ENCODE peak calls at places on chromosomes 2 and 18, in nine cellular contexts. One of them, this sample, is unnamed.

GRCh38 chr2:239858179-239858578 is 167.0 kb downstream of the NDUFA10 start:
- DNase-seq in NCI-H345: no peak
- DNase-seq in T1000: no peak
- DNase-seq in stimulated activated CD8-positive, alpha-beta memory T cell treated with anti-CD3 and anti-CD28 coated beads, Interleukin-4, amount 100 ng/mL, for 1 hour: no peak
- DNase-seq in tibial nerve: no peak
- DNase-seq in HFFc6: no peak
- DNase-seq in activated T-cell treated with anti-CD3 and anti-CD28 coated beads for 48 hours: no peak
- DNase-seq in left ventricle myocardium superior: no peak
- DNase-seq in myocyte: no peak
- DNase-seq in this sample: no peak

GRCh38 chr2:199470672-199471442 is 13.1 kb upstream of the SATB2 start:
- DNase-seq in NCI-H345: no peak
- DNase-seq in T1000: no peak
- DNase-seq in stimulated activated CD8-positive, alpha-beta memory T cell treated with anti-CD3 and anti-CD28 coated beads, Interleukin-4, amount 100 ng/mL, for 1 hour: no peak
- DNase-seq in tibial nerve: no peak
- DNase-seq in HFFc6: no peak
- DNase-seq in activated T-cell treated with anti-CD3 and anti-CD28 coated beads for 48 hours: no peak
- DNase-seq in left ventricle myocardium superior: no peak
- DNase-seq in myocyte: no peak
- DNase-seq in this sample: no peak

GRCh38 chr2:18309188-18309587 is 251.3 kb downstream of the RDH14 start:
- DNase-seq in NCI-H345: no peak
- DNase-seq in T1000: no peak
- DNase-seq in stimulated activated CD8-positive, alpha-beta memory T cell treated with anti-CD3 and anti-CD28 coated beads, Interleukin-4, amount 100 ng/mL, for 1 hour: no peak
- DNase-seq in tibial nerve: no peak
- DNase-seq in HFFc6: no peak
- DNase-seq in activated T-cell treated with anti-CD3 and anti-CD28 coated beads for 48 hours: no peak
- DNase-seq in left ventricle myocardium superior: no peak
- DNase-seq in myocyte: no peak
- DNase-seq in this sample: no peak

GRCh38 chr18:10404148-10404547 is 50.3 kb upstream of the APCDD1 start:
- DNase-seq in NCI-H345: no peak
- DNase-seq in T1000: no peak
- DNase-seq in stimulated activated CD8-positive, alpha-beta memory T cell treated with anti-CD3 and anti-CD28 coated beads, Interleukin-4, amount 100 ng/mL, for 1 hour: no peak
- DNase-seq in tibial nerve: no peak
- DNase-seq in HFFc6: no peak
- DNase-seq in activated T-cell treated with anti-CD3 and anti-CD28 coated beads for 48 hours: no peak
- DNase-seq in left ventricle myocardium superior: no peak
- DNase-seq in myocyte: no peak
- DNase-seq in this sample: no peak

GRCh38 chr18:74945774-74946545 is 263.0 kb downstream of the PTGR3 start:
- DNase-seq in NCI-H345: no peak
- DNase-seq in T1000: no peak
- DNase-seq in stimulated activated CD8-positive, alpha-beta memory T cell treated with anti-CD3 and anti-CD28 coated beads, Interleukin-4, amount 100 ng/mL, for 1 hour: no peak
- DNase-seq in tibial nerve: no peak
- DNase-seq in HFFc6: peak
- DNase-seq in activated T-cell treated with anti-CD3 and anti-CD28 coated beads for 48 hours: no peak
- DNase-seq in left ventricle myocardium superior: no peak
- DNase-seq in myocyte: peak
- DNase-seq in this sample: no peak

GRCh38 chr2:45000921-45001628 is 8.2 kb downstream of the SIX2 start:
- DNase-seq in NCI-H345: no peak
- DNase-seq in T1000: no peak
- DNase-seq in stimulated activated CD8-positive, alpha-beta memory T cell treated with anti-CD3 and anti-CD28 coated beads, Interleukin-4, amount 100 ng/mL, for 1 hour: no peak
- DNase-seq in tibial nerve: no peak
- DNase-seq in HFFc6: no peak
- DNase-seq in activated T-cell treated with anti-CD3 and anti-CD28 coated beads for 48 hours: no peak
- DNase-seq in left ventricle myocardium superior: no peak
- DNase-seq in myocyte: no peak
- DNase-seq in this sample: no peak

GRCh38 chr2:150472122-150472899 is 15.2 kb downstream of the RND3 start:
- DNase-seq in NCI-H345: no peak
- DNase-seq in T1000: no peak
- DNase-seq in stimulated activated CD8-positive, alpha-beta memory T cell treated with anti-CD3 and anti-CD28 coated beads, Interleukin-4, amount 100 ng/mL, for 1 hour: no peak
- DNase-seq in tibial nerve: peak
- DNase-seq in HFFc6: peak
- DNase-seq in activated T-cell treated with anti-CD3 and anti-CD28 coated beads for 48 hours: no peak
- DNase-seq in left ventricle myocardium superior: peak
- DNase-seq in myocyte: peak
- DNase-seq in this sample: no peak

GRCh38 chr2:239146741-239147181 is 254.1 kb downstream of the HDAC4 start:
- DNase-seq in NCI-H345: no peak
- DNase-seq in T1000: no peak
- DNase-seq in stimulated activated CD8-positive, alpha-beta memory T cell treated with anti-CD3 and anti-CD28 coated beads, Interleukin-4, amount 100 ng/mL, for 1 hour: no peak
- DNase-seq in tibial nerve: no peak
- DNase-seq in HFFc6: no peak
- DNase-seq in activated T-cell treated with anti-CD3 and anti-CD28 coated beads for 48 hours: no peak
- DNase-seq in left ventricle myocardium superior: no peak
- DNase-seq in myocyte: no peak
- DNase-seq in this sample: peak

GRCh38 chr2:239433777-239434396 is 33.1 kb upstream of the HDAC4 start:
- DNase-seq in NCI-H345: no peak
- DNase-seq in T1000: no peak
- DNase-seq in stimulated activated CD8-positive, alpha-beta memory T cell treated with anti-CD3 and anti-CD28 coated beads, Interleukin-4, amount 100 ng/mL, for 1 hour: no peak
- DNase-seq in tibial nerve: no peak
- DNase-seq in HFFc6: peak
- DNase-seq in activated T-cell treated with anti-CD3 and anti-CD28 coated beads for 48 hours: no peak
- DNase-seq in left ventricle myocardium superior: no peak
- DNase-seq in myocyte: no peak
- DNase-seq in this sample: no peak

GRCh38 chr2:48883661-48884060 is 128.1 kb upstream of the LHCGR start:
- DNase-seq in NCI-H345: no peak
- DNase-seq in T1000: no peak
- DNase-seq in stimulated activated CD8-positive, alpha-beta memory T cell treated with anti-CD3 and anti-CD28 coated beads, Interleukin-4, amount 100 ng/mL, for 1 hour: no peak
- DNase-seq in tibial nerve: no peak
- DNase-seq in HFFc6: no peak
- DNase-seq in activated T-cell treated with anti-CD3 and anti-CD28 coated beads for 48 hours: no peak
- DNase-seq in left ventricle myocardium superior: no peak
- DNase-seq in myocyte: no peak
- DNase-seq in this sample: no peak

GRCh38 chr18:75213610-75214009 is 3.0 kb downstream of the TSHZ1 start:
- DNase-seq in NCI-H345: peak
- DNase-seq in T1000: no peak
- DNase-seq in stimulated activated CD8-positive, alpha-beta memory T cell treated with anti-CD3 and anti-CD28 coated beads, Interleukin-4, amount 100 ng/mL, for 1 hour: no peak
- DNase-seq in tibial nerve: no peak
- DNase-seq in HFFc6: peak
- DNase-seq in activated T-cell treated with anti-CD3 and anti-CD28 coated beads for 48 hours: no peak
- DNase-seq in left ventricle myocardium superior: no peak
- DNase-seq in myocyte: no peak
- DNase-seq in this sample: no peak

GRCh38 chr2:7034313-7034712 is 117.1 kb downstream of the RNF144A start:
- DNase-seq in NCI-H345: no peak
- DNase-seq in T1000: no peak
- DNase-seq in stimulated activated CD8-positive, alpha-beta memory T cell treated with anti-CD3 and anti-CD28 coated beads, Interleukin-4, amount 100 ng/mL, for 1 hour: no peak
- DNase-seq in tibial nerve: no peak
- DNase-seq in HFFc6: no peak
- DNase-seq in activated T-cell treated with anti-CD3 and anti-CD28 coated beads for 48 hours: no peak
- DNase-seq in left ventricle myocardium superior: peak
- DNase-seq in myocyte: no peak
- DNase-seq in this sample: no peak

GRCh38 chr2:223894009-223894408 is 51.1 kb downstream of the WDFY1 start:
- DNase-seq in NCI-H345: no peak
- DNase-seq in T1000: no peak
- DNase-seq in stimulated activated CD8-positive, alpha-beta memory T cell treated with anti-CD3 and anti-CD28 coated beads, Interleukin-4, amount 100 ng/mL, for 1 hour: no peak
- DNase-seq in tibial nerve: no peak
- DNase-seq in HFFc6: no peak
- DNase-seq in activated T-cell treated with anti-CD3 and anti-CD28 coated beads for 48 hours: no peak
- DNase-seq in left ventricle myocardium superior: no peak
- DNase-seq in myocyte: no peak
- DNase-seq in this sample: no peak

GRCh38 chr2:142088058-142088568 is 42.7 kb downstream of the LRP1B start:
- DNase-seq in NCI-H345: no peak
- DNase-seq in T1000: no peak
- DNase-seq in stimulated activated CD8-positive, alpha-beta memory T cell treated with anti-CD3 and anti-CD28 coated beads, Interleukin-4, amount 100 ng/mL, for 1 hour: no peak
- DNase-seq in tibial nerve: no peak
- DNase-seq in HFFc6: no peak
- DNase-seq in activated T-cell treated with anti-CD3 and anti-CD28 coated beads for 48 hours: no peak
- DNase-seq in left ventricle myocardium superior: no peak
- DNase-seq in myocyte: no peak
- DNase-seq in this sample: no peak

GRCh38 chr2:62787381-62787780 is 81.9 kb downstream of the EHBP1 start:
- DNase-seq in NCI-H345: peak
- DNase-seq in T1000: no peak
- DNase-seq in stimulated activated CD8-positive, alpha-beta memory T cell treated with anti-CD3 and anti-CD28 coated beads, Interleukin-4, amount 100 ng/mL, for 1 hour: no peak
- DNase-seq in tibial nerve: no peak
- DNase-seq in HFFc6: peak
- DNase-seq in activated T-cell treated with anti-CD3 and anti-CD28 coated beads for 48 hours: no peak
- DNase-seq in left ventricle myocardium superior: no peak
- DNase-seq in myocyte: peak
- DNase-seq in this sample: no peak

GRCh38 chr18:56992777-56993176 is 154.1 kb upstream of the BOD1L2 start:
- DNase-seq in NCI-H345: no peak
- DNase-seq in T1000: no peak
- DNase-seq in stimulated activated CD8-positive, alpha-beta memory T cell treated with anti-CD3 and anti-CD28 coated beads, Interleukin-4, amount 100 ng/mL, for 1 hour: no peak
- DNase-seq in tibial nerve: no peak
- DNase-seq in HFFc6: peak
- DNase-seq in activated T-cell treated with anti-CD3 and anti-CD28 coated beads for 48 hours: no peak
- DNase-seq in left ventricle myocardium superior: no peak
- DNase-seq in myocyte: no peak
- DNase-seq in this sample: no peak

GRCh38 chr2:222440670-222441422 is 16.5 kb downstream of the SGPP2 start:
- DNase-seq in NCI-H345: no peak
- DNase-seq in T1000: no peak
- DNase-seq in stimulated activated CD8-positive, alpha-beta memory T cell treated with anti-CD3 and anti-CD28 coated beads, Interleukin-4, amount 100 ng/mL, for 1 hour: no peak
- DNase-seq in tibial nerve: no peak
- DNase-seq in HFFc6: peak
- DNase-seq in activated T-cell treated with anti-CD3 and anti-CD28 coated beads for 48 hours: no peak
- DNase-seq in left ventricle myocardium superior: no peak
- DNase-seq in myocyte: peak
- DNase-seq in this sample: no peak

GRCh38 chr2:126932966-126933555 is 34.4 kb downstream of the TEX51 start:
- DNase-seq in NCI-H345: no peak
- DNase-seq in T1000: no peak
- DNase-seq in stimulated activated CD8-positive, alpha-beta memory T cell treated with anti-CD3 and anti-CD28 coated beads, Interleukin-4, amount 100 ng/mL, for 1 hour: no peak
- DNase-seq in tibial nerve: no peak
- DNase-seq in HFFc6: no peak
- DNase-seq in activated T-cell treated with anti-CD3 and anti-CD28 coated beads for 48 hours: no peak
- DNase-seq in left ventricle myocardium superior: no peak
- DNase-seq in myocyte: no peak
- DNase-seq in this sample: no peak

GRCh38 chr2:69216535-69217332 is 170.3 kb downstream of the GFPT1 start:
- DNase-seq in NCI-H345: no peak
- DNase-seq in T1000: no peak
- DNase-seq in stimulated activated CD8-positive, alpha-beta memory T cell treated with anti-CD3 and anti-CD28 coated beads, Interleukin-4, amount 100 ng/mL, for 1 hour: no peak
- DNase-seq in tibial nerve: no peak
- DNase-seq in HFFc6: no peak
- DNase-seq in activated T-cell treated with anti-CD3 and anti-CD28 coated beads for 48 hours: no peak
- DNase-seq in left ventricle myocardium superior: peak
- DNase-seq in myocyte: peak
- DNase-seq in this sample: no peak

GRCh38 chr2:17272170-17272569 is 246.1 kb downstream of the RAD51AP2 start:
- DNase-seq in NCI-H345: no peak
- DNase-seq in T1000: no peak
- DNase-seq in stimulated activated CD8-positive, alpha-beta memory T cell treated with anti-CD3 and anti-CD28 coated beads, Interleukin-4, amount 100 ng/mL, for 1 hour: no peak
- DNase-seq in tibial nerve: no peak
- DNase-seq in HFFc6: no peak
- DNase-seq in activated T-cell treated with anti-CD3 and anti-CD28 coated beads for 48 hours: no peak
- DNase-seq in left ventricle myocardium superior: no peak
- DNase-seq in myocyte: no peak
- DNase-seq in this sample: no peak

GRCh38 chr2:74239346-74239745 is 40.9 kb downstream of the MTHFD2 start:
- DNase-seq in NCI-H345: no peak
- DNase-seq in T1000: no peak
- DNase-seq in stimulated activated CD8-positive, alpha-beta memory T cell treated with anti-CD3 and anti-CD28 coated beads, Interleukin-4, amount 100 ng/mL, for 1 hour: no peak
- DNase-seq in tibial nerve: no peak
- DNase-seq in HFFc6: no peak
- DNase-seq in activated T-cell treated with anti-CD3 and anti-CD28 coated beads for 48 hours: no peak
- DNase-seq in left ventricle myocardium superior: no peak
- DNase-seq in myocyte: no peak
- DNase-seq in this sample: no peak

GRCh38 chr18:59540819-59541218 is 156.4 kb downstream of the CCBE1 start:
- DNase-seq in NCI-H345: no peak
- DNase-seq in T1000: no peak
- DNase-seq in stimulated activated CD8-positive, alpha-beta memory T cell treated with anti-CD3 and anti-CD28 coated beads, Interleukin-4, amount 100 ng/mL, for 1 hour: no peak
- DNase-seq in tibial nerve: no peak
- DNase-seq in HFFc6: no peak
- DNase-seq in activated T-cell treated with anti-CD3 and anti-CD28 coated beads for 48 hours: no peak
- DNase-seq in left ventricle myocardium superior: no peak
- DNase-seq in myocyte: peak
- DNase-seq in this sample: no peak

GRCh38 chr2:95362486-95362885 is 40.0 kb upstream of the FAHD2A start:
- DNase-seq in NCI-H345: no peak
- DNase-seq in T1000: no peak
- DNase-seq in stimulated activated CD8-positive, alpha-beta memory T cell treated with anti-CD3 and anti-CD28 coated beads, Interleukin-4, amount 100 ng/mL, for 1 hour: no peak
- DNase-seq in tibial nerve: no peak
- DNase-seq in HFFc6: no peak
- DNase-seq in activated T-cell treated with anti-CD3 and anti-CD28 coated beads for 48 hours: no peak
- DNase-seq in left ventricle myocardium superior: no peak
- DNase-seq in myocyte: no peak
- DNase-seq in this sample: peak

GRCh38 chr2:46970334-46971288 is 55.0 kb upstream of the MCFD2 start:
- DNase-seq in NCI-H345: no peak
- DNase-seq in T1000: no peak
- DNase-seq in stimulated activated CD8-positive, alpha-beta memory T cell treated with anti-CD3 and anti-CD28 coated beads, Interleukin-4, amount 100 ng/mL, for 1 hour: no peak
- DNase-seq in tibial nerve: peak
- DNase-seq in HFFc6: no peak
- DNase-seq in activated T-cell treated with anti-CD3 and anti-CD28 coated beads for 48 hours: no peak
- DNase-seq in left ventricle myocardium superior: no peak
- DNase-seq in myocyte: no peak
- DNase-seq in this sample: no peak

GRCh38 chr18:62621546-62621945 is 93.8 kb upstream of the PHLPP1 start:
- DNase-seq in NCI-H345: no peak
- DNase-seq in T1000: no peak
- DNase-seq in stimulated activated CD8-positive, alpha-beta memory T cell treated with anti-CD3 and anti-CD28 coated beads, Interleukin-4, amount 100 ng/mL, for 1 hour: no peak
- DNase-seq in tibial nerve: no peak
- DNase-seq in HFFc6: no peak
- DNase-seq in activated T-cell treated with anti-CD3 and anti-CD28 coated beads for 48 hours: no peak
- DNase-seq in left ventricle myocardium superior: peak
- DNase-seq in myocyte: no peak
- DNase-seq in this sample: no peak

GRCh38 chr2:45441571-45441970 is 169.5 kb downstream of the SRBD1 start:
- DNase-seq in NCI-H345: no peak
- DNase-seq in T1000: no peak
- DNase-seq in stimulated activated CD8-positive, alpha-beta memory T cell treated with anti-CD3 and anti-CD28 coated beads, Interleukin-4, amount 100 ng/mL, for 1 hour: no peak
- DNase-seq in tibial nerve: no peak
- DNase-seq in HFFc6: no peak
- DNase-seq in activated T-cell treated with anti-CD3 and anti-CD28 coated beads for 48 hours: no peak
- DNase-seq in left ventricle myocardium superior: no peak
- DNase-seq in myocyte: no peak
- DNase-seq in this sample: no peak

GRCh38 chr18:54641734-54642133 is 50.7 kb downstream of the DYNAP start:
- DNase-seq in NCI-H345: no peak
- DNase-seq in T1000: no peak
- DNase-seq in stimulated activated CD8-positive, alpha-beta memory T cell treated with anti-CD3 and anti-CD28 coated beads, Interleukin-4, amount 100 ng/mL, for 1 hour: no peak
- DNase-seq in tibial nerve: no peak
- DNase-seq in HFFc6: no peak
- DNase-seq in activated T-cell treated with anti-CD3 and anti-CD28 coated beads for 48 hours: no peak
- DNase-seq in left ventricle myocardium superior: no peak
- DNase-seq in myocyte: no peak
- DNase-seq in this sample: no peak

GRCh38 chr2:130846686-130847375 is 10.1 kb downstream of the ARHGEF4 start:
- DNase-seq in NCI-H345: no peak
- DNase-seq in T1000: peak
- DNase-seq in stimulated activated CD8-positive, alpha-beta memory T cell treated with anti-CD3 and anti-CD28 coated beads, Interleukin-4, amount 100 ng/mL, for 1 hour: no peak
- DNase-seq in tibial nerve: no peak
- DNase-seq in HFFc6: peak
- DNase-seq in activated T-cell treated with anti-CD3 and anti-CD28 coated beads for 48 hours: no peak
- DNase-seq in left ventricle myocardium superior: no peak
- DNase-seq in myocyte: peak
- DNase-seq in this sample: no peak

GRCh38 chr2:187264612-187265011 is 183.4 kb downstream of the CALCRL start:
- DNase-seq in NCI-H345: no peak
- DNase-seq in T1000: no peak
- DNase-seq in stimulated activated CD8-positive, alpha-beta memory T cell treated with anti-CD3 and anti-CD28 coated beads, Interleukin-4, amount 100 ng/mL, for 1 hour: no peak
- DNase-seq in tibial nerve: no peak
- DNase-seq in HFFc6: no peak
- DNase-seq in activated T-cell treated with anti-CD3 and anti-CD28 coated beads for 48 hours: no peak
- DNase-seq in left ventricle myocardium superior: no peak
- DNase-seq in myocyte: no peak
- DNase-seq in this sample: no peak

GRCh38 chr18:37334494-37335125 is 231.0 kb downstream of the CELF4 start:
- DNase-seq in NCI-H345: no peak
- DNase-seq in T1000: peak
- DNase-seq in stimulated activated CD8-positive, alpha-beta memory T cell treated with anti-CD3 and anti-CD28 coated beads, Interleukin-4, amount 100 ng/mL, for 1 hour: no peak
- DNase-seq in tibial nerve: no peak
- DNase-seq in HFFc6: peak
- DNase-seq in activated T-cell treated with anti-CD3 and anti-CD28 coated beads for 48 hours: no peak
- DNase-seq in left ventricle myocardium superior: no peak
- DNase-seq in myocyte: no peak
- DNase-seq in this sample: no peak

GRCh38 chr18:58541789-58542425 is 87.0 kb downstream of the ALPK2 start:
- DNase-seq in NCI-H345: no peak
- DNase-seq in T1000: peak
- DNase-seq in stimulated activated CD8-positive, alpha-beta memory T cell treated with anti-CD3 and anti-CD28 coated beads, Interleukin-4, amount 100 ng/mL, for 1 hour: no peak
- DNase-seq in tibial nerve: no peak
- DNase-seq in HFFc6: peak
- DNase-seq in activated T-cell treated with anti-CD3 and anti-CD28 coated beads for 48 hours: peak
- DNase-seq in left ventricle myocardium superior: no peak
- DNase-seq in myocyte: peak
- DNase-seq in this sample: no peak